ENCODE peak calls at places on chromosomes 1 and 21, in five cellular contexts. One of them, this sample, is unnamed.

GRCh38 chr1:172069535-172069934 is 228.2 kb downstream of the DNM3 start:
- DNase-seq in upper lobe of left lung: no peak
- DNase-seq in Panc1: no peak
- DNase-seq in H1: no peak
- DNase-seq in suprapubic skin: no peak
- DNase-seq in this sample: no peak

GRCh38 chr1:29550119-29550841 is 314.0 kb downstream of the PTPRU start:
- DNase-seq in upper lobe of left lung: peak; percentile 75
- DNase-seq in H1: peak; percentile 52
- DNase-seq in Panc1: no peak
- DNase-seq in suprapubic skin: peak; percentile 56
- DNase-seq in this sample: no peak

GRCh38 chr1:108601708-108602410 is 42.0 kb downstream of the EEIG2 start:
- DNase-seq in upper lobe of left lung: no peak
- DNase-seq in Panc1: no peak
- DNase-seq in H1: no peak
- DNase-seq in suprapubic skin: no peak
- DNase-seq in this sample: no peak

GRCh38 chr1:166379447-166379846 is 212.6 kb upstream of the FAM78B start:
- DNase-seq in suprapubic skin: no peak
- DNase-seq in upper lobe of left lung: no peak
- DNase-seq in H1: no peak
- DNase-seq in Panc1: no peak
- DNase-seq in this sample: no peak

GRCh38 chr1:231850786-231851185 is 224.2 kb downstream of the DISC1 start:
- DNase-seq in Panc1: no peak
- DNase-seq in H1: no peak
- DNase-seq in upper lobe of left lung: no peak
- DNase-seq in suprapubic skin: no peak
- DNase-seq in this sample: no peak

GRCh38 chr1:176604461-176604860 is 141.5 kb downstream of the PAPPA2 start:
- DNase-seq in suprapubic skin: no peak
- DNase-seq in H1: no peak
- DNase-seq in Panc1: no peak
- DNase-seq in upper lobe of left lung: no peak
- DNase-seq in this sample: no peak

GRCh38 chr1:33286451-33287185 is 30.3 kb downstream of the ZNF362 start:
- DNase-seq in suprapubic skin: peak; percentile 46
- DNase-seq in H1: no peak
- DNase-seq in upper lobe of left lung: no peak
- DNase-seq in Panc1: no peak
- DNase-seq in this sample: no peak

GRCh38 chr1:178506177-178506576 is 6.7 kb upstream of the TEX35 start:
- DNase-seq in suprapubic skin: peak; percentile 55
- DNase-seq in upper lobe of left lung: no peak
- DNase-seq in H1: no peak
- DNase-seq in Panc1: no peak
- DNase-seq in this sample: no peak

GRCh38 chr1:51877434-51878306 is 857 bp downstream of the NRDC start:
- DNase-seq in H1: no peak
- DNase-seq in Panc1: no peak
- DNase-seq in upper lobe of left lung: peak; percentile 33
- DNase-seq in suprapubic skin: no peak
- DNase-seq in this sample: no peak

GRCh38 chr21:17003221-17003620 is 509.6 kb upstream of the CXADR start:
- DNase-seq in H1: no peak
- DNase-seq in Panc1: no peak
- DNase-seq in suprapubic skin: no peak
- DNase-seq in upper lobe of left lung: no peak
- DNase-seq in this sample: no peak

GRCh38 chr1:59751801-59752200 is 62.9 kb upstream of the HOOK1 start:
- DNase-seq in H1: no peak
- DNase-seq in Panc1: no peak
- DNase-seq in suprapubic skin: no peak
- DNase-seq in upper lobe of left lung: no peak
- DNase-seq in this sample: no peak

GRCh38 chr1:227899141-227899819 is 48.5 kb downstream of the WNT9A start:
- DNase-seq in Panc1: no peak
- DNase-seq in suprapubic skin: peak; percentile 43
- DNase-seq in upper lobe of left lung: peak; percentile 5
- DNase-seq in H1: peak; percentile 47
- DNase-seq in this sample: no peak

GRCh38 chr1:172870901-172871606 is 179.7 kb downstream of the TNFSF18 start:
- DNase-seq in suprapubic skin: no peak
- DNase-seq in upper lobe of left lung: no peak
- DNase-seq in Panc1: no peak
- DNase-seq in H1: no peak
- DNase-seq in this sample: no peak

GRCh38 chr1:63317007-63317813 is 5.2 kb upstream of the FOXD3 start:
- DNase-seq in H1: peak; percentile 93
- DNase-seq in suprapubic skin: peak; percentile 66
- DNase-seq in Panc1: peak; percentile 35
- DNase-seq in upper lobe of left lung: peak; percentile 83
- DNase-seq in this sample: no peak

DNA sequence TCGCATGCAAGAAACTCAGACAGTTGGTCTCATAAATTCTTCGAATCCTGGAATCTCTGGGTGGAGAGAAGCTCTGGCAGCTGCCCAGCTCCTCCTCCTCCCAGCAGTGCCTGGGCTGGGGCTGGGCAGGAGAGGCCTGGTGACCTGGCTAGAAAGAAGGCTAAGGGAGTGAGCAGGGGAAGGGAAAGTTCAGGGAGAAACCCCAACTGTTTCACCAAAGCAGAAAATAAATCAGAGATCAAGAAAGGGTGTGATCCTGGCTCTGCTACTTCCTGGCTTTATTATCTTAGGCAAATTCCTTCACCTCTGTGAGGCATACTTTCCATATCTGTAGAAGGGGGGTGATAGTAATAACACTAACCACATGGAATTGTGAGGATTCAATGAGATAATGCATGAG is 8.8 kb upstream of the COL16A1 start:
- DNase-seq in Panc1: no peak
- DNase-seq in H1: no peak
- DNase-seq in upper lobe of left lung: no peak
- DNase-seq in suprapubic skin: no peak
- DNase-seq in this sample: no peak
- TF ChIP-seq POLR2AphosphoS5 in Panc1: no peak
- TF ChIP-seq POLR2AphosphoS5 in H1: no peak
- TF ChIP-seq POLR2AphosphoS5 in upper lobe of left lung: no peak
- TF ChIP-seq POLR2AphosphoS5 in suprapubic skin: no peak
- TF ChIP-seq POLR2AphosphoS5 in this sample: no peak

GRCh38 chr21:45551316-45551715 is 9.1 kb upstream of the SLC19A1 start:
- DNase-seq in H1: no peak
- DNase-seq in suprapubic skin: peak; percentile 46
- DNase-seq in Panc1: peak; percentile 55
- DNase-seq in upper lobe of left lung: peak; percentile 46
- DNase-seq in this sample: no peak
- H3K4me3 ChIP-seq in H1: no peak overlapping the region
- H3K4me3 ChIP-seq in suprapubic skin: no peak overlapping the region
- H3K4me3 ChIP-seq in Panc1: no peak overlapping the region
- H3K4me3 ChIP-seq in upper lobe of left lung: no peak overlapping the region
- H3K4me3 ChIP-seq in this sample: peak overlapping the region; percentile 30

DNA sequence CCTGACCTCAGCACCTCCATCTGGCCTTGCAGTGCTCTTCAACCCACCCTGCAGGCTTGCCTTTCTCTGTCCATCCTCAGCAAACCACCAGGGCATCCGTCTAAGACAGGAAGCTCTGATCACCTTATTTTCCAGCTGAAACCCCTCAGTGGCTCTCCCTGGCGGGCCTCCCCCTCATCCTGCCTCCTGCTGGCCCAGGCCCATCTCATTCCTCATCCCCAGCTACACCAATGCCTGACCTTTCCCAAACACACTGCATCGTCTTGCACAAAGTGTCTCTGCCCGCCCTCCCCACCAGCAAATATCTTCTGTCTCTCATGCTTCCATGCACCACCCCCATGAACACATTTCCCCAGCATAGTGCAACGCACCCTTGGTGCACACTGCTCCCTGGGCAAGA is 205.0 kb downstream of the TOMM20 start:
- DNase-seq in suprapubic skin: no peak
- DNase-seq in Panc1: no peak
- DNase-seq in H1: no peak
- DNase-seq in upper lobe of left lung: no peak
- DNase-seq in this sample: no peak
- H3K27ac ChIP-seq in suprapubic skin: no peak overlapping the region
- H3K27ac ChIP-seq in Panc1: peak overlapping the region; percentile 85
- H3K27ac ChIP-seq in H1: no peak overlapping the region
- H3K27ac ChIP-seq in upper lobe of left lung: no peak overlapping the region
- H3K27ac ChIP-seq in this sample: no peak overlapping the region

DNA sequence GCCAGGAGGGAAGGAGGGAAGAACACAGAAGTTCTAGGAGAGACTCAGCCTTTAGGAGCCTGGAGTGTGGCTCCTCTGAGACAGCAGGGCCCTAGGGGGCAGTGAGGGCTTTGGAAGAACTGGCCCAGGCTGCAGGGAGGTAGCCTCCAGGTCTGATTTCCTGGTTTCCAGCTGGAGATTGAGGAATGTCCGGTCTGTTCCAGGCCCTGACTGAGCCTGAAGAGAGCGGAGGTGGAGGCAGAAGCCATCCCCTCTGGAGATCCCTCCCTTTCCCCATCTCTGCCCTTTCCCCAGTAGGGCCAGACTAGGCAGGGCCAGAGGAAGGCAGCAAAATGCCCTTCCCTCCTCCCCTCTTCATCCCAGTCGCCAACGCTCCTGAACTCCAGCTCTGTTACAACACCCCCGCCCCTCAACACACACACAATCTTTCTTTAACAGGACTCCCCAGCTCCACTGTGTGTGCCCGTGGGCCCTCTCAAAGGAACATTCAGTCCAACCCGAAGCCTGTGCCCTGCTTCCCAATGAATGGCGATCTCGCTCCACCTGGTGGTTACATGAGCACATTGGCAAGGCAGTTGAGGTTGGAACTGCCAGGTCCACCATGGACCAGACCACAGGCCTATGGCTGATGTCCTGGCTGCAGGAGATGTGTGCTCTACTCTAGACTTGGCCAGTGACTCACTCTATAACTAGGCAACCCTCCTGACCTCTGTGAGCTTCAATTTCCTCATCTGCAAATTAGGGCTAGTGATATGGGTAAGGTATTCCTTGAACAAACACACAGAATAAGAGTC is 32.0 kb downstream of the MAP7D1 start:
- DNase-seq in Panc1: peak; percentile 81
- DNase-seq in H1: peak; percentile 86
- DNase-seq in suprapubic skin: peak; percentile 92
- DNase-seq in upper lobe of left lung: peak; percentile 92
- DNase-seq in this sample: peak; percentile 18
- TF ChIP-seq POLR2AphosphoS5 in Panc1: no peak
- TF ChIP-seq POLR2AphosphoS5 in H1: peak; percentile 40
- TF ChIP-seq POLR2AphosphoS5 in suprapubic skin: no peak
- TF ChIP-seq POLR2AphosphoS5 in upper lobe of left lung: peak; percentile 42
- TF ChIP-seq POLR2AphosphoS5 in this sample: no peak

GRCh38 chr1:156497078-156497742 is 3.4 kb downstream of the MEF2D start:
- DNase-seq in H1: no peak
- DNase-seq in upper lobe of left lung: no peak
- DNase-seq in suprapubic skin: no peak
- DNase-seq in Panc1: no peak
- DNase-seq in this sample: no peak
- H3K4me3 ChIP-seq in H1: no peak overlapping the region
- H3K4me3 ChIP-seq in upper lobe of left lung: peak overlapping the region; percentile 73
- H3K4me3 ChIP-seq in suprapubic skin: peak overlapping the region; percentile 98
- H3K4me3 ChIP-seq in Panc1: no peak overlapping the region
- H3K4me3 ChIP-seq in this sample: no peak overlapping the region

GRCh38 chr1:206955476-206956312 is 9.4 kb upstream of the PIGR start:
- DNase-seq in H1: no peak
- DNase-seq in upper lobe of left lung: peak; percentile 81
- DNase-seq in Panc1: no peak
- DNase-seq in suprapubic skin: no peak
- DNase-seq in this sample: no peak

GRCh38 chr1:206956313-206956597 is 10.0 kb upstream of the PIGR start:
- DNase-seq in suprapubic skin: no peak
- DNase-seq in H1: no peak
- DNase-seq in upper lobe of left lung: no peak
- DNase-seq in Panc1: no peak
- DNase-seq in this sample: no peak

GRCh38 chr1:206960676-206961386 is 9.4 kb downstream of the FCAMR start:
- DNase-seq in H1: no peak
- DNase-seq in suprapubic skin: no peak
- DNase-seq in upper lobe of left lung: no peak
- DNase-seq in Panc1: no peak
- DNase-seq in this sample: no peak

GRCh38 chr1:206957639-206958038 is 11.4 kb upstream of the PIGR start:
- DNase-seq in H1: no peak
- DNase-seq in Panc1: no peak
- DNase-seq in suprapubic skin: no peak
- DNase-seq in upper lobe of left lung: no peak
- DNase-seq in this sample: no peak

GRCh38 chr1:206958154-206958553 is 11.9 kb upstream of the PIGR start:
- DNase-seq in Panc1: no peak
- DNase-seq in upper lobe of left lung: no peak
- DNase-seq in suprapubic skin: no peak
- DNase-seq in H1: no peak
- DNase-seq in this sample: no peak
- H3K27ac ChIP-seq in Panc1: no peak overlapping the region
- H3K27ac ChIP-seq in upper lobe of left lung: no peak overlapping the region
- H3K27ac ChIP-seq in suprapubic skin: no peak overlapping the region
- H3K27ac ChIP-seq in H1: no peak overlapping the region
- H3K27ac ChIP-seq in this sample: no peak overlapping the region